ENCODE peak calls at places on chromosomes 16 and 17, in nine cellular contexts. X is AG04450, I is Calu3, Z is lung, M is endothelial cell of umbilical vein, L is A549, T is mucosa of descending colon, P is neural crest cell, E is cardiac fibroblast. C is an unnamed sample.

GRCh38 chr17:74842146-74842598 is 17.5 kb downstream of the GRIN2C start:
- DNase-seq in X (no peak), I (no peak), Z (no peak), M (no peak), L (no peak), T (no peak), P (no peak), E (no peak), C (no peak)

GRCh38 chr17:79917902-79918484 is 78.8 kb upstream of the CBX4 start:
- DNase-seq in X (no peak), I (no peak), Z (no peak), M (no peak), L (no peak), T (no peak), P (no peak), E (no peak), C (no peak)

GRCh38 chr17:31052187-31052889 is 42.4 kb upstream of the NF1 start:
- DNase-seq in X (peak; percentile 82), I (peak; percentile 32), Z (peak; percentile 38), M (no peak), L (peak; percentile 67), T (peak; percentile 55), P (no peak), E (peak; percentile 97), C (peak; percentile 99)

GRCh38 chr17:74314877-74315276 is 11.1 kb upstream of the KIF19 start:
- DNase-seq in X (no peak), I (no peak), Z (no peak), M (no peak), L (no peak), T (no peak), P (no peak), E (no peak), C (no peak)

GRCh38 chr17:37283414-37283961 is 92.3 kb upstream of the C17orf78 start:
- DNase-seq in X (no peak), I (no peak), Z (no peak), M (no peak), L (no peak), T (no peak), P (no peak), E (no peak), C (peak; percentile 55)

GRCh38 chr16:74226361-74226979 is 70.1 kb upstream of the PSMD7 start:
- DNase-seq in X (no peak), I (no peak), Z (no peak), M (peak; percentile 36), L (peak; percentile 10), T (no peak), P (no peak), E (peak; percentile 36), C (no peak)

GRCh38 chr16:78744099-78744498 is 644.6 kb downstream of the WWOX start:
- DNase-seq in X (no peak), I (no peak), Z (no peak), M (no peak), L (no peak), T (no peak), P (no peak), E (no peak), C (no peak)

GRCh38 chr17:57255182-57255775 is 1.0 kb upstream of the MSI2 start:
- DNase-seq in X (no peak), I (no peak), Z (no peak), M (peak; percentile 9), L (no peak), T (no peak), P (no peak), E (no peak), C (peak; percentile 30)

GRCh38 chr16:87328846-87329245 is 11.7 kb upstream of the C16orf95 start:
- DNase-seq in X (no peak), I (no peak), Z (no peak), M (no peak), L (no peak), T (peak; percentile 40), P (no peak), E (no peak), C (no peak)

GRCh38 chr16:1614226-1615102 is 2.3 kb downstream of the CRAMP1 start:
- DNase-seq in X (no peak), I (peak; percentile 46), Z (no peak), M (peak; percentile 32), L (no peak), T (no peak), P (peak; percentile 14), E (peak; percentile 44), C (no peak)

GRCh38 chr17:17564896-17565295 is 26.6 kb downstream of the PEMT start:
- DNase-seq in X (no peak), I (no peak), Z (no peak), M (no peak), L (no peak), T (no peak), P (no peak), E (no peak), C (no peak)

GRCh38 chr16:54180421-54181359 is 105.9 kb downstream of the IRX3 start:
- DNase-seq in X (no peak), I (peak; percentile 11), Z (no peak), M (no peak), L (peak; percentile 33), T (no peak), P (no peak), E (no peak), C (no peak)

GRCh38 chr16:77190478-77191258 is at the start of gene MON1B:
- DNase-seq in X (peak; percentile 96), I (peak; percentile 97), Z (peak; percentile 98), M (peak; percentile 99), L (peak; percentile 99), T (peak; percentile 99), P (peak; percentile 80), E (peak; percentile 99), C (peak; percentile 98)

GRCh38 chr17:73017653-73018052 is 74.8 kb downstream of the SLC39A11 start:
- DNase-seq in X (peak; percentile 41), I (no peak), Z (no peak), M (no peak), L (no peak), T (no peak), P (no peak), E (peak; percentile 70), C (peak; percentile 71)

GRCh38 chr16:85173077-85173980 is 61.1 kb upstream of the CIBAR2 start:
- DNase-seq in X (peak; percentile 71), I (no peak), Z (no peak), M (peak; percentile 87), L (peak; percentile 67), T (peak; percentile 37), P (no peak), E (peak; percentile 93), C (peak; percentile 93)

GRCh38 chr17:58710948-58711552 is 18.6 kb downstream of the RAD51C start:
- DNase-seq in X (peak; percentile 27), I (peak; percentile 34), Z (peak; percentile 35), M (peak; percentile 73), L (peak; percentile 71), T (no peak), P (peak; percentile 54), E (peak; percentile 83), C (peak; percentile 25)

GRCh38 chr17:21242026-21242700 is 11.0 kb downstream of the NATD1 start:
- DNase-seq in X (no peak), I (no peak), Z (no peak), M (no peak), L (no peak), T (no peak), P (no peak), E (peak; percentile 13), C (no peak)

GRCh38 chr17:78408476-78409020 is 30.1 kb downstream of the PGS1 start:
- DNase-seq in X (no peak), I (peak; percentile 8), Z (no peak), M (no peak), L (no peak), T (peak; percentile 87), P (no peak), E (no peak), C (no peak)

GRCh38 chr17:43536236-43537088 is 9.7 kb downstream of the ETV4 start:
- DNase-seq in X (no peak), I (no peak), Z (no peak), M (no peak), L (no peak), T (no peak), P (no peak), E (peak; percentile 94), C (peak; percentile 28)
- TF ChIP-seq CTCF in X (no peak), I (no peak), Z (no peak), M (no peak), L (no peak), T (no peak), P (no peak), E (no peak), C (no peak)

GRCh38 chr17:39069114-39069756 is 82.2 kb downstream of the PLXDC1 start:
- DNase-seq in X (no peak), I (peak; percentile 67), Z (no peak), M (peak; percentile 19), L (peak; percentile 58), T (no peak), P (no peak), E (peak; percentile 70), C (peak; percentile 25)

GRCh38 chr17:39064374-39064773 is 87.1 kb downstream of the PLXDC1 start:
- DNase-seq in X (peak; percentile 60), I (no peak), Z (no peak), M (no peak), L (no peak), T (no peak), P (no peak), E (peak; percentile 81), C (peak; percentile 91)

GRCh38 chr17:39063681-39064069 is 87.8 kb downstream of the PLXDC1 start:
- DNase-seq in X (no peak), I (no peak), Z (no peak), M (no peak), L (no peak), T (no peak), P (no peak), E (no peak), C (no peak)

GRCh38 chr17:39062846-39063680 is 88.4 kb downstream of the PLXDC1 start:
- DNase-seq in X (no peak), I (no peak), Z (no peak), M (no peak), L (no peak), T (no peak), P (no peak), E (peak; percentile 39), C (peak; percentile 71)

DNA sequence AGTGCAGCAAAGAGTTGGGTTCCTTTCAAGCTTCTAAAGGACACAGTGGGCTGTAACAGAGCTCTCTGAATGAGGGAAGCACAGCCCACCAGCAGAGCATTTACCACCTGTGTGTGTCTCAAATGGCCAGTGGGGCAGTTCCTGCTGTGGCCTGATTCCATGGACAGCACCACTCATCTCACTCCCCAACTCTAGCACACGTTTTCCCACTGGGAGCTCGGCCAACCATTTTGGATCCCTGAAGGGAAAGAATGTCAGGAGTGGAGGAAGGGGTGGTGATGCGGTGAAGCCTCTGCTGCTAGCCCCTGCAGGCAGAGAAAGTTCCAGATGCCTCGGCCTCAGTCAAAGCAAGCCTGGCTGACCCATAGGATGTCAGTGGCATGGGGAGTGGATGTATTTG is 86.6 kb downstream of the PLXDC1 start:
- DNase-seq in X (no peak), I (no peak), Z (no peak), M (no peak), L (no peak), T (no peak), P (no peak), E (no peak), C (peak; percentile 34)
- TF ChIP-seq CTCF in X (no peak), I (no peak), Z (no peak), M (no peak), L (no peak), T (no peak), P (no peak), E (no peak), C (no peak)

GRCh38 chr17:82668631-82669099 is 20.4 kb upstream of the WDR45B start:
- DNase-seq in X (peak; percentile 18), I (peak; percentile 78), Z (peak; percentile 65), M (no peak), L (peak; percentile 83), T (peak; percentile 74), P (peak; percentile 57), E (no peak), C (peak; percentile 12)
- TF ChIP-seq CTCF in X (peak; percentile 56), I (peak; percentile 50), Z (peak; percentile 35), M (peak; percentile 32), L (peak; percentile 89), T (peak; percentile 60), P (peak; percentile 71), E (no peak), C (no peak)

GRCh38 chr16:8725513-8726178 is 51.2 kb downstream of the ABAT start:
- DNase-seq in X (no peak), I (no peak), Z (no peak), M (no peak), L (no peak), T (no peak), P (no peak), E (no peak), C (no peak)
- TF ChIP-seq CTCF in X (no peak), I (no peak), Z (no peak), M (no peak), L (no peak), T (no peak), P (no peak), E (no peak), C (no peak)

C was measured in astrocyte.